ENCODE peak calls at places on chromosomes 4 and X, in four cellular contexts. S is H4; B is T-helper 2 cell; X is activated CD4-positive, CD25-positive, alpha-beta regulatory T cell. K is an unnamed sample.

GRCh38 chrX:51847463-51847862 is 46.0 kb upstream of the MAGED1 start:
- DNase-seq in B (no peak), X (no peak), S (no peak), K (no peak)

GRCh38 chr4:26273308-26273980 is 47.4 kb upstream of the RBPJ start:
- DNase-seq in S (peak), B (no peak), X (no peak), K (no peak)

GRCh38 chr4:5084911-5085475 is 33.7 kb downstream of the STK32B start:
- DNase-seq in B (no peak), S (no peak), X (no peak), K (no peak)

GRCh38 chrX:69323786-69324720 is 158.8 kb upstream of the PJA1 start:
- DNase-seq in X (no peak), B (no peak), S (no peak), K (no peak)

GRCh38 chr4:25656031-25656430 is 380 bp downstream of the SLC34A2 start:
- DNase-seq in X (no peak), B (no peak), S (no peak), K (no peak)

GRCh38 chrX:119190736-119191282 is 45.3 kb upstream of the PGRMC1 start:
- DNase-seq in S (no peak), B (no peak), X (no peak), K (no peak)

GRCh38 chrX:68728186-68728585 is 80.7 kb downstream of the STARD8 start:
- DNase-seq in B (no peak), X (no peak), S (no peak), K (no peak)

GRCh38 chr4:144861471-144861870 is 215.5 kb downstream of the HHIP start:
- DNase-seq in B (no peak), X (no peak), S (no peak), K (no peak)

GRCh38 chr4:136078971-136079370 is 1453.3 kb downstream of the PCDH18 start:
- DNase-seq in B (no peak), X (no peak), S (peak), K (no peak)

GRCh38 chr4:111952708-111953107 is 192.5 kb upstream of the FAM241A start:
- DNase-seq in X (no peak), S (no peak), B (no peak), K (no peak)

GRCh38 chrX:13622565-13622964 is 30.4 kb upstream of the TCEANC start:
- DNase-seq in S (no peak), X (no peak), B (no peak), K (no peak)

GRCh38 chr4:140252144-140252741 is 98.3 kb upstream of the MAML3 start:
- DNase-seq in B (no peak), S (no peak), X (no peak), K (peak)

GRCh38 chr4:32140636-32141035 is 1420.5 kb downstream of the PCDH7 start:
- DNase-seq in X (no peak), S (peak), B (no peak), K (peak)

GRCh38 chr4:144666539-144667175 is 20.7 kb downstream of the HHIP start:
- DNase-seq in S (peak), X (no peak), B (no peak), K (peak)

GRCh38 chrX:120999413-120999812 is 13.9 kb upstream of the CT47A1 start:
- DNase-seq in S (no peak), X (no peak), B (no peak), K (no peak)

GRCh38 chr4:86092684-86093083 is 267.2 kb downstream of the MAPK10 start:
- DNase-seq in B (no peak), S (peak), X (no peak), K (peak)

GRCh38 chr4:140012688-140013087 is 141.3 kb downstream of the MAML3 start:
- DNase-seq in B (no peak), S (peak), X (peak), K (peak)

GRCh38 chr4:184949020-184949419 is 69.3 kb upstream of the HELT start:
- DNase-seq in X (no peak), B (no peak), S (no peak), K (no peak)

GRCh38 chr4:156677136-156677535 is 294.5 kb downstream of the PDGFC start:
- DNase-seq in S (peak), X (no peak), B (no peak), K (no peak)

GRCh38 chr4:144868309-144868708 is 222.4 kb downstream of the HHIP start:
- DNase-seq in B (no peak), X (no peak), S (no peak), K (peak)

GRCh38 chr4:3427706-3428446 is 13.9 kb upstream of the HGFAC start:
- DNase-seq in X (no peak), B (no peak), S (no peak), K (no peak)

GRCh38 chr4:8377103-8378075 is 63.1 kb downstream of the ACOX3 start:
- DNase-seq in B (no peak), X (no peak), S (no peak), K (no peak)

GRCh38 chr4:25154594-25155265 is 5.5 kb downstream of the SEPSECS start:
- DNase-seq in B (no peak), S (no peak), X (no peak), K (no peak)

GRCh38 chr4:84848432-84848831 is 118.1 kb downstream of the WDFY3 start:
- DNase-seq in S (no peak), X (no peak), B (no peak), K (no peak)

GRCh38 chrX:134388161-134389109 is 71.5 kb upstream of the HPRT1 start:
- DNase-seq in S (no peak), X (no peak), B (no peak), K (peak)

GRCh38 chr4:150423503-150423902 is 158.4 kb upstream of the MAB21L2 start:
- DNase-seq in S (no peak), X (no peak), B (no peak), K (no peak)